ENCODE peak calls at places on chromosome 15, in ten cellular contexts. One of them, this sample, is unnamed.

GRCh38 chr15:101689901-101690300 is 34.4 kb downstream of the TARS3 start:
- DNase-seq in fibroblast of lung: peak; percentile 58
- DNase-seq in B cell: no peak
- DNase-seq in dorsolateral prefrontal cortex: no peak
- DNase-seq in cardiac fibroblast: peak; percentile 78
- DNase-seq in lung: no peak
- DNase-seq in colonic mucosa: no peak
- DNase-seq in epithelial cell of esophagus: peak; percentile 62
- DNase-seq in GM12865: no peak
- DNase-seq in astrocyte: peak; percentile 34
- DNase-seq in this sample: no peak

GRCh38 chr15:38782156-38782555 is 217.5 kb upstream of the RASGRP1 start:
- DNase-seq in lung: no peak
- DNase-seq in B cell: no peak
- DNase-seq in dorsolateral prefrontal cortex: no peak
- DNase-seq in cardiac fibroblast: no peak
- DNase-seq in epithelial cell of esophagus: no peak
- DNase-seq in colonic mucosa: no peak
- DNase-seq in fibroblast of lung: peak; percentile 14
- DNase-seq in astrocyte: no peak
- DNase-seq in GM12865: no peak
- DNase-seq in this sample: no peak

GRCh38 chr15:59298255-59298856 is 74.3 kb downstream of the MYO1E start:
- DNase-seq in cardiac fibroblast: peak; percentile 34
- DNase-seq in astrocyte: peak; percentile 57
- DNase-seq in epithelial cell of esophagus: peak; percentile 98
- DNase-seq in dorsolateral prefrontal cortex: no peak
- DNase-seq in lung: no peak
- DNase-seq in GM12865: peak; percentile 94
- DNase-seq in colonic mucosa: no peak
- DNase-seq in B cell: peak; percentile 78
- DNase-seq in fibroblast of lung: peak; percentile 68
- DNase-seq in this sample: no peak

GRCh38 chr15:60392601-60392985 is 5.2 kb downstream of the ANXA2 start:
- DNase-seq in GM12865: peak; percentile 54
- DNase-seq in B cell: no peak
- DNase-seq in fibroblast of lung: peak; percentile 89
- DNase-seq in dorsolateral prefrontal cortex: no peak
- DNase-seq in lung: no peak
- DNase-seq in epithelial cell of esophagus: peak; percentile 71
- DNase-seq in astrocyte: peak; percentile 84
- DNase-seq in colonic mucosa: no peak
- DNase-seq in cardiac fibroblast: peak; percentile 86
- DNase-seq in this sample: no peak

GRCh38 chr15:34802803-34803395 is 7.5 kb upstream of the ACTC1 start:
- DNase-seq in astrocyte: no peak
- DNase-seq in colonic mucosa: no peak
- DNase-seq in epithelial cell of esophagus: peak; percentile 65
- DNase-seq in GM12865: no peak
- DNase-seq in lung: no peak
- DNase-seq in B cell: no peak
- DNase-seq in cardiac fibroblast: no peak
- DNase-seq in fibroblast of lung: no peak
- DNase-seq in dorsolateral prefrontal cortex: no peak
- DNase-seq in this sample: no peak

GRCh38 chr15:48602358-48603122 is 43.0 kb downstream of the FBN1 start:
- DNase-seq in GM12865: no peak
- DNase-seq in dorsolateral prefrontal cortex: no peak
- DNase-seq in B cell: no peak
- DNase-seq in epithelial cell of esophagus: peak; percentile 50
- DNase-seq in lung: no peak
- DNase-seq in colonic mucosa: no peak
- DNase-seq in astrocyte: peak; percentile 87
- DNase-seq in cardiac fibroblast: peak; percentile 82
- DNase-seq in fibroblast of lung: peak; percentile 89
- DNase-seq in this sample: no peak

GRCh38 chr15:72271895-72272212 is 500 bp downstream of the PARP6 start:
- DNase-seq in colonic mucosa: no peak
- DNase-seq in epithelial cell of esophagus: peak; percentile 24
- DNase-seq in B cell: no peak
- DNase-seq in astrocyte: peak; percentile 6
- DNase-seq in fibroblast of lung: peak; percentile 18
- DNase-seq in dorsolateral prefrontal cortex: no peak
- DNase-seq in GM12865: peak; percentile 19
- DNase-seq in cardiac fibroblast: peak; percentile 19
- DNase-seq in lung: peak; percentile 28
- DNase-seq in this sample: no peak

GRCh38 chr15:84824260-84824690 is 7.1 kb downstream of the ALPK3 start:
- DNase-seq in astrocyte: no peak
- DNase-seq in cardiac fibroblast: no peak
- DNase-seq in colonic mucosa: peak; percentile 49
- DNase-seq in epithelial cell of esophagus: no peak
- DNase-seq in GM12865: no peak
- DNase-seq in dorsolateral prefrontal cortex: peak; percentile 47
- DNase-seq in fibroblast of lung: peak; percentile 33
- DNase-seq in lung: no peak
- DNase-seq in B cell: no peak
- DNase-seq in this sample: no peak

GRCh38 chr15:101314301-101314700 is 19.3 kb upstream of the SNRPA1 start:
- DNase-seq in GM12865: no peak
- DNase-seq in lung: no peak
- DNase-seq in epithelial cell of esophagus: no peak
- DNase-seq in fibroblast of lung: no peak
- DNase-seq in B cell: no peak
- DNase-seq in cardiac fibroblast: no peak
- DNase-seq in astrocyte: no peak
- DNase-seq in colonic mucosa: no peak
- DNase-seq in dorsolateral prefrontal cortex: no peak
- DNase-seq in this sample: no peak

GRCh38 chr15:40103124-40103858 is 5.4 kb downstream of the BMF start:
- DNase-seq in B cell: no peak
- DNase-seq in GM12865: no peak
- DNase-seq in epithelial cell of esophagus: peak; percentile 90
- DNase-seq in dorsolateral prefrontal cortex: peak; percentile 86
- DNase-seq in cardiac fibroblast: peak; percentile 53
- DNase-seq in colonic mucosa: peak; percentile 90
- DNase-seq in astrocyte: peak; percentile 71
- DNase-seq in lung: peak; percentile 83
- DNase-seq in fibroblast of lung: peak; percentile 78
- DNase-seq in this sample: no peak

GRCh38 chr15:48748535-48748934 is 62.3 kb downstream of the CEP152 start:
- DNase-seq in astrocyte: peak; percentile 65
- DNase-seq in cardiac fibroblast: peak; percentile 37
- DNase-seq in epithelial cell of esophagus: no peak
- DNase-seq in fibroblast of lung: peak; percentile 73
- DNase-seq in B cell: no peak
- DNase-seq in lung: no peak
- DNase-seq in GM12865: no peak
- DNase-seq in colonic mucosa: no peak
- DNase-seq in dorsolateral prefrontal cortex: no peak
- DNase-seq in this sample: no peak

GRCh38 chr15:28969511-28970085 is 83.8 kb downstream of the APBA2 start:
- DNase-seq in GM12865: no peak
- DNase-seq in colonic mucosa: no peak
- DNase-seq in lung: no peak
- DNase-seq in dorsolateral prefrontal cortex: peak; percentile 83
- DNase-seq in epithelial cell of esophagus: no peak
- DNase-seq in fibroblast of lung: peak; percentile 41
- DNase-seq in astrocyte: no peak
- DNase-seq in B cell: no peak
- DNase-seq in cardiac fibroblast: no peak
- DNase-seq in this sample: no peak

GRCh38 chr15:75138016-75138999 is 63.4 kb upstream of the C15orf39 start:
- DNase-seq in GM12865: no peak
- DNase-seq in astrocyte: no peak
- DNase-seq in B cell: no peak
- DNase-seq in dorsolateral prefrontal cortex: no peak
- DNase-seq in epithelial cell of esophagus: peak; percentile 20
- DNase-seq in colonic mucosa: no peak
- DNase-seq in cardiac fibroblast: peak; percentile 33
- DNase-seq in lung: no peak
- DNase-seq in fibroblast of lung: peak; percentile 16
- DNase-seq in this sample: no peak

GRCh38 chr15:64111679-64112050 is 15.9 kb downstream of the SNX1 start:
- DNase-seq in dorsolateral prefrontal cortex: no peak
- DNase-seq in lung: no peak
- DNase-seq in GM12865: no peak
- DNase-seq in astrocyte: no peak
- DNase-seq in colonic mucosa: no peak
- DNase-seq in cardiac fibroblast: no peak
- DNase-seq in fibroblast of lung: no peak
- DNase-seq in epithelial cell of esophagus: peak; percentile 13
- DNase-seq in B cell: no peak
- DNase-seq in this sample: no peak

GRCh38 chr15:47561102-47561501 is 156.2 kb upstream of the SEMA6D start:
- DNase-seq in colonic mucosa: no peak
- DNase-seq in lung: no peak
- DNase-seq in cardiac fibroblast: no peak
- DNase-seq in GM12865: no peak
- DNase-seq in astrocyte: no peak
- DNase-seq in dorsolateral prefrontal cortex: no peak
- DNase-seq in B cell: no peak
- DNase-seq in epithelial cell of esophagus: no peak
- DNase-seq in fibroblast of lung: no peak
- DNase-seq in this sample: no peak

GRCh38 chr15:83340087-83340486 is 55.6 kb upstream of the BNC1 start:
- DNase-seq in GM12865: no peak
- DNase-seq in cardiac fibroblast: no peak
- DNase-seq in astrocyte: no peak
- DNase-seq in B cell: no peak
- DNase-seq in fibroblast of lung: no peak
- DNase-seq in lung: no peak
- DNase-seq in epithelial cell of esophagus: no peak
- DNase-seq in colonic mucosa: no peak
- DNase-seq in dorsolateral prefrontal cortex: no peak
- DNase-seq in this sample: no peak

GRCh38 chr15:50219820-50220219 is 37.8 kb downstream of the SLC27A2 start:
- DNase-seq in cardiac fibroblast: peak; percentile 18
- DNase-seq in colonic mucosa: no peak
- DNase-seq in B cell: no peak
- DNase-seq in epithelial cell of esophagus: peak; percentile 69
- DNase-seq in astrocyte: peak; percentile 10
- DNase-seq in dorsolateral prefrontal cortex: no peak
- DNase-seq in GM12865: no peak
- DNase-seq in lung: no peak
- DNase-seq in fibroblast of lung: no peak
- DNase-seq in this sample: no peak

GRCh38 chr15:82570721-82571519 is 30.7 kb upstream of the RPS17 start:
- DNase-seq in fibroblast of lung: peak; percentile 67
- DNase-seq in dorsolateral prefrontal cortex: no peak
- DNase-seq in astrocyte: peak; percentile 48
- DNase-seq in colonic mucosa: no peak
- DNase-seq in B cell: no peak
- DNase-seq in cardiac fibroblast: peak; percentile 18
- DNase-seq in epithelial cell of esophagus: no peak
- DNase-seq in GM12865: no peak
- DNase-seq in lung: no peak
- DNase-seq in this sample: no peak

GRCh38 chr15:29032229-29032625 is 146.5 kb downstream of the APBA2 start:
- DNase-seq in astrocyte: no peak
- DNase-seq in fibroblast of lung: no peak
- DNase-seq in lung: no peak
- DNase-seq in B cell: no peak
- DNase-seq in cardiac fibroblast: no peak
- DNase-seq in epithelial cell of esophagus: no peak
- DNase-seq in colonic mucosa: no peak
- DNase-seq in dorsolateral prefrontal cortex: no peak
- DNase-seq in GM12865: no peak
- DNase-seq in this sample: no peak

GRCh38 chr15:81386947-81387346 is 12.9 kb upstream of the TMC3 start:
- DNase-seq in dorsolateral prefrontal cortex: no peak
- DNase-seq in GM12865: no peak
- DNase-seq in cardiac fibroblast: peak; percentile 8
- DNase-seq in colonic mucosa: no peak
- DNase-seq in astrocyte: no peak
- DNase-seq in epithelial cell of esophagus: peak; percentile 16
- DNase-seq in lung: no peak
- DNase-seq in B cell: no peak
- DNase-seq in fibroblast of lung: no peak
- DNase-seq in this sample: no peak

GRCh38 chr15:80442728-80443403 is 38.7 kb downstream of the ARNT2 start:
- DNase-seq in lung: no peak
- DNase-seq in cardiac fibroblast: no peak
- DNase-seq in B cell: no peak
- DNase-seq in astrocyte: no peak
- DNase-seq in dorsolateral prefrontal cortex: no peak
- DNase-seq in fibroblast of lung: no peak
- DNase-seq in epithelial cell of esophagus: no peak
- DNase-seq in colonic mucosa: no peak
- DNase-seq in GM12865: no peak
- DNase-seq in this sample: no peak

GRCh38 chr15:42490743-42491539 is at the start of gene ZNF106:
- DNase-seq in colonic mucosa: peak; percentile 90
- DNase-seq in epithelial cell of esophagus: peak; percentile 88
- DNase-seq in dorsolateral prefrontal cortex: peak; percentile 81
- DNase-seq in astrocyte: peak; percentile 84
- DNase-seq in B cell: peak; percentile 93
- DNase-seq in cardiac fibroblast: peak; percentile 93
- DNase-seq in fibroblast of lung: peak; percentile 90
- DNase-seq in GM12865: peak; percentile 94
- DNase-seq in lung: peak; percentile 88
- DNase-seq in this sample: peak; percentile 83
- TF ChIP-seq CTCF in colonic mucosa: no peak
- TF ChIP-seq CTCF in epithelial cell of esophagus: no peak
- TF ChIP-seq CTCF in dorsolateral prefrontal cortex: peak; percentile 34
- TF ChIP-seq CTCF in astrocyte: no peak
- TF ChIP-seq CTCF in B cell: peak; percentile 4
- TF ChIP-seq CTCF in cardiac fibroblast: no peak
- TF ChIP-seq CTCF in fibroblast of lung: no peak
- TF ChIP-seq CTCF in GM12865: no peak
- TF ChIP-seq CTCF in lung: no peak
- TF ChIP-seq CTCF in this sample: no peak

GRCh38 chr15:88028024-88028423 is 228.5 kb downstream of the NTRK3 start:
- DNase-seq in fibroblast of lung: no peak
- DNase-seq in dorsolateral prefrontal cortex: no peak
- DNase-seq in epithelial cell of esophagus: no peak
- DNase-seq in B cell: no peak
- DNase-seq in astrocyte: no peak
- DNase-seq in lung: no peak
- DNase-seq in colonic mucosa: no peak
- DNase-seq in cardiac fibroblast: no peak
- DNase-seq in GM12865: no peak
- DNase-seq in this sample: no peak
- TF ChIP-seq CTCF in fibroblast of lung: no peak
- TF ChIP-seq CTCF in dorsolateral prefrontal cortex: no peak
- TF ChIP-seq CTCF in epithelial cell of esophagus: no peak
- TF ChIP-seq CTCF in B cell: no peak
- TF ChIP-seq CTCF in astrocyte: no peak
- TF ChIP-seq CTCF in lung: no peak
- TF ChIP-seq CTCF in colonic mucosa: no peak
- TF ChIP-seq CTCF in cardiac fibroblast: no peak
- TF ChIP-seq CTCF in GM12865: no peak
- TF ChIP-seq CTCF in this sample: no peak

GRCh38 chr15:52679232-52680040 is at the start of gene ATOSA:
- DNase-seq in B cell: peak; percentile 93
- DNase-seq in cardiac fibroblast: peak; percentile 87
- DNase-seq in GM12865: peak; percentile 92
- DNase-seq in astrocyte: peak; percentile 79
- DNase-seq in fibroblast of lung: peak; percentile 85
- DNase-seq in epithelial cell of esophagus: peak; percentile 93
- DNase-seq in lung: peak; percentile 95
- DNase-seq in dorsolateral prefrontal cortex: peak; percentile 97
- DNase-seq in colonic mucosa: peak; percentile 95
- DNase-seq in this sample: peak; percentile 86
- TF ChIP-seq CTCF in B cell: no peak
- TF ChIP-seq CTCF in cardiac fibroblast: peak; percentile 21
- TF ChIP-seq CTCF in GM12865: no peak
- TF ChIP-seq CTCF in astrocyte: no peak
- TF ChIP-seq CTCF in fibroblast of lung: peak; percentile 7
- TF ChIP-seq CTCF in epithelial cell of esophagus: no peak
- TF ChIP-seq CTCF in lung: no peak
- TF ChIP-seq CTCF in dorsolateral prefrontal cortex: peak; percentile 26
- TF ChIP-seq CTCF in colonic mucosa: no peak
- TF ChIP-seq CTCF in this sample: no peak

GRCh38 chr15:73717802-73718201 is 33.6 kb downstream of the CD276 start:
- DNase-seq in cardiac fibroblast: no peak
- DNase-seq in colonic mucosa: no peak
- DNase-seq in dorsolateral prefrontal cortex: no peak
- DNase-seq in astrocyte: no peak
- DNase-seq in GM12865: no peak
- DNase-seq in lung: no peak
- DNase-seq in fibroblast of lung: no peak
- DNase-seq in epithelial cell of esophagus: no peak
- DNase-seq in B cell: no peak
- DNase-seq in this sample: no peak
- TF ChIP-seq CTCF in cardiac fibroblast: peak; percentile 15
- TF ChIP-seq CTCF in colonic mucosa: no peak
- TF ChIP-seq CTCF in dorsolateral prefrontal cortex: no peak
- TF ChIP-seq CTCF in astrocyte: no peak
- TF ChIP-seq CTCF in GM12865: peak; percentile 8
- TF ChIP-seq CTCF in lung: no peak
- TF ChIP-seq CTCF in fibroblast of lung: peak; percentile 10
- TF ChIP-seq CTCF in epithelial cell of esophagus: no peak
- TF ChIP-seq CTCF in B cell: no peak
- TF ChIP-seq CTCF in this sample: no peak

This sample was measured in CD4-positive, alpha-beta T cell.